ENCODE peak calls at places on chromosomes 16 and 17, in eight cellular contexts. J, L, F, I, X, G, W and T are unnamed samples.

GRCh38 chr17:83078378-83079339 is 750 bp upstream of the METRNL start:
- DNase-seq in J (no peak), L (no peak), F (no peak), I (no peak), X (no peak), G (no peak), W (no peak), T (no peak)

GRCh38 chr16:66107661-66108060 is 258.8 kb upstream of the CDH5 start:
- DNase-seq in J (no peak), L (no peak), F (peak; percentile 85), I (peak; percentile 86), X (no peak), G (no peak), W (peak; percentile 66), T (no peak)

GRCh38 chr16:35637683-35638082 is 2178.3 kb downstream of the TP53TG3F start:
- DNase-seq in J (no peak), L (no peak), F (no peak), I (no peak), X (no peak), G (no peak), W (no peak), T (no peak)

GRCh38 chr17:13521784-13522183 is 79.9 kb downstream of the HS3ST3A1 start:
- DNase-seq in J (no peak), L (no peak), F (no peak), I (no peak), X (no peak), G (no peak), W (no peak), T (no peak)

GRCh38 chr17:19304209-19304608 is 58.3 kb downstream of the B9D1 start:
- DNase-seq in J (peak; percentile 45), L (peak; percentile 38), F (peak; percentile 60), I (peak; percentile 26), X (peak; percentile 21), G (no peak), W (no peak), T (no peak)

GRCh38 chr16:82405696-82406095 is 221.1 kb upstream of the CDH13 start:
- DNase-seq in J (no peak), L (no peak), F (no peak), I (no peak), X (no peak), G (no peak), W (no peak), T (no peak)

GRCh38 chr16:85798901-85799496 is 345 bp downstream of the EMC8 start:
- DNase-seq in J (no peak), L (peak; percentile 53), F (peak; percentile 28), I (peak; percentile 8), X (no peak), G (peak; percentile 8), W (no peak), T (no peak)

GRCh38 chr16:54055864-54056263 is 230.7 kb downstream of the IRX3 start:
- DNase-seq in J (no peak), L (no peak), F (peak; percentile 39), I (no peak), X (no peak), G (no peak), W (no peak), T (no peak)

GRCh38 chr16:81465375-81465943 is 20.9 kb downstream of the CMIP start:
- DNase-seq in J (no peak), L (no peak), F (no peak), I (no peak), X (no peak), G (no peak), W (no peak), T (no peak)

GRCh38 chr16:72094266-72094610 is 591 bp downstream of the DHX38 start:
- DNase-seq in J (no peak), L (no peak), F (no peak), I (peak; percentile 13), X (no peak), G (no peak), W (no peak), T (no peak)

GRCh38 chr17:35017021-35017420 is 36.7 kb downstream of the LIG3 start:
- DNase-seq in J (no peak), L (no peak), F (no peak), I (no peak), X (no peak), G (no peak), W (no peak), T (no peak)

GRCh38 chr16:19882641-19883040 is 2.0 kb downstream of the GPRC5B start:
- DNase-seq in J (no peak), L (no peak), F (no peak), I (no peak), X (no peak), G (no peak), W (no peak), T (no peak)

GRCh38 chr16:9225527-9226316 is 134.3 kb downstream of the HAPSTR1 start:
- DNase-seq in J (no peak), L (peak; percentile 28), F (peak; percentile 0), I (no peak), X (no peak), G (peak; percentile 90), W (no peak), T (no peak)

DNA sequence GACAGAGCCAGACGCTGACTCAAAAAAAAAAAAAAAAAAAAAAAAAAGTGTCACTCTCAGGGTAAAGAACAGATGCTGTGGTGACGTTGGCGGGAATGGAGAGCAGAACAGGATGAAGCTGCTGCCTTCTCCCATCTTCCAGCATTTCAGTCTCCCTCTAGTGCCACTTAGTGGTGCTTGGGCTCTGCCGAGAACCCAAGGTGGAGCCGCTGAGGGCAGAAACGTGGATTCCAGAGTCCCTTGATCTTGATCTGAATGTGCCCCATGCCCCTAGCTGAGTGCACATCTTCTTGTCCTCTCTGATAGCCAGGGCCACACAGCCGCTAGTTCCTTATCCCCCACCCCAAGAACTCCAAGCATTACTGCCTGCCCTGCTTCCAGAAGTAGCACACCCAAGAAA is 43.2 kb upstream of the FA2H start:
- DNase-seq in J (no peak), L (no peak), F (no peak), I (no peak), X (no peak), G (no peak), W (no peak), T (no peak)
- TF ChIP-seq CTCF in J (no peak), L (no peak), F (peak; percentile 6), I (no peak), X (no peak), G (peak; percentile 34), W (no peak), T (no peak)

GRCh38 chr16:83955218-83956130 is 2.4 kb downstream of the OSGIN1 start:
- DNase-seq in J (peak; percentile 22), L (no peak), F (peak; percentile 36), I (peak; percentile 49), X (no peak), G (no peak), W (no peak), T (no peak)
- TF ChIP-seq CTCF in J (no peak), L (no peak), F (no peak), I (no peak), X (no peak), G (no peak), W (no peak), T (no peak)

GRCh38 chr17:80259642-80260535 is 763 bp upstream of the RNF213 start:
- DNase-seq in J (peak; percentile 21), L (peak; percentile 83), F (peak; percentile 69), I (peak; percentile 65), X (peak; percentile 81), G (peak; percentile 87), W (no peak), T (peak; percentile 37)
- TF ChIP-seq CTCF in J (no peak), L (no peak), F (no peak), I (no peak), X (no peak), G (no peak), W (no peak), T (no peak)

GRCh38 chr16:1057252-1057932 is 15.2 kb upstream of the SSTR5 start:
- DNase-seq in J (no peak), L (peak; percentile 25), F (peak; percentile 19), I (peak; percentile 4), X (no peak), G (peak; percentile 67), W (no peak), T (no peak)
- TF ChIP-seq CTCF in J (peak; percentile 58), L (peak; percentile 71), F (peak; percentile 59), I (peak; percentile 77), X (peak; percentile 86), G (peak; percentile 89), W (peak; percentile 86), T (peak; percentile 24)

GRCh38 chr17:73952498-73953205 is 250.8 kb upstream of the RPL38 start:
- DNase-seq in J (no peak), L (peak; percentile 2), F (no peak), I (no peak), X (no peak), G (peak; percentile 95), W (no peak), T (no peak)
- TF ChIP-seq CTCF in J (peak; percentile 47), L (peak; percentile 20), F (no peak), I (no peak), X (no peak), G (peak; percentile 80), W (peak; percentile 6), T (no peak)

GRCh38 chr17:58329035-58329807 is 626 bp upstream of the TSPOAP1 start:
- DNase-seq in J (no peak), L (peak; percentile 99), F (no peak), I (no peak), X (no peak), G (peak; percentile 61), W (no peak), T (no peak)
- TF ChIP-seq CTCF in J (no peak), L (peak; percentile 67), F (peak; percentile 16), I (no peak), X (no peak), G (peak; percentile 60), W (peak; percentile 30), T (no peak)

DNA sequence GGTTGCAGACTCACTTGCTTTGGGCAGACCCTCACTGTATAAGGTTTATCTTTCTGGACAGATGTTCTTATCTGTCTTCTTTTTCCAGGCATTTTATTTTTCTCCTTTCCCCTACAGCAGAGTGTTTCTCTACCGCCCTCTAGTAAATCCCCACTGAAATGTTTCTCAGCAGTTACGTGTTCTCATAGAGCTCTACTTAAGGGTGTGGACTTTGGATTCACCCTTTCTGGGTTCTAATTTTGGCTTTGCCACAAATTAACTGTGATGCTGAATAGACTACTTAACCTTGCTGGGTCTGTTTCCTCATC is 2.0 kb downstream of the ADAT1 start:
- DNase-seq in J (no peak), L (peak; percentile 61), F (peak; percentile 63), I (peak; percentile 64), X (no peak), G (no peak), W (no peak), T (no peak)
- TF ChIP-seq CTCF in J (peak; percentile 7), L (peak; percentile 57), F (peak; percentile 74), I (peak; percentile 76), X (peak; percentile 28), G (peak; percentile 48), W (peak; percentile 35), T (no peak)

DNA sequence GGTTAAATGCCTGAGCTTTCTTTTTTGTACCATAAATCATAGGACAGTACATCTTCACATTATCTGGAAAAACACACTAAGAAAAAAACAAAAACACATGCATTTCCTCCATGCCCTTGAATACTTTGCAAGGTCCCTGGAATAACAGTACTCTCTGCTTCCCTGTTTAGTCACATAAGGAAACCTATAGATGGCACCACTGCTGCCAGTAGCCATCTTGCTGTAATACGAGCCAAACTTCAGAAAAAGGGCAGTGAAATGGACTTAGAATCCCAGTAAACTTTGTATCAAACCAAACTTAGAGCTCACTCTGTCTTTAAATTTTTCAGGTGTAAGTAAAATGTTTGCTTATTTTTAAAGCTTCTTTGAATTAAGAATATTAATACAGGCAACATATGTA is 435.5 kb downstream of the KCNJ2 start:
- DNase-seq in J (no peak), L (no peak), F (no peak), I (no peak), X (no peak), G (no peak), W (no peak), T (no peak)
- TF ChIP-seq CTCF in J (no peak), L (no peak), F (no peak), I (no peak), X (no peak), G (peak; percentile 7), W (no peak), T (no peak)